ENCODE peak calls at places on chromosome 6, in six cellular contexts. S is GM04504; P is progenitor cell of endocrine pancreas; D is NT2/D1; C is stimulated activated CD4-positive, alpha-beta T cell treated with anti-CD3 and anti-CD28 coated beads, Interleukin-1b, Interleukin-23, amount 100 ng/mL, for 1 hour; Z is NCI-H1417 treated with DMSO at 0.1 percent for 48 hours. Q is an unnamed sample.

GRCh38 chr6:108526739-108527174 is 34.0 kb upstream of the FOXO3 start:
- DNase-seq in S (no peak), P (no peak), D (no peak), C (no peak), Z (no peak), Q (peak)

GRCh38 chr6:147468634-147469033 is 39.9 kb upstream of the SAMD5 start:
- DNase-seq in S (no peak), P (no peak), D (no peak), C (no peak), Z (no peak), Q (no peak)

GRCh38 chr6:90537723-90538407 is 49.0 kb downstream of the MAP3K7 start:
- DNase-seq in S (peak), P (no peak), D (no peak), C (no peak), Z (no peak), Q (no peak)

GRCh38 chr6:7996538-7997225 is 67.5 kb downstream of the BLOC1S5 start:
- DNase-seq in S (no peak), P (no peak), D (no peak), C (no peak), Z (no peak), Q (no peak)

GRCh38 chr6:149035806-149036205 is 281.7 kb upstream of the TAB2 start:
- DNase-seq in S (no peak), P (no peak), D (no peak), C (no peak), Z (no peak), Q (no peak)

GRCh38 chr6:17120019-17120418 is 18.2 kb downstream of the STMND1 start:
- DNase-seq in S (no peak), P (no peak), D (no peak), C (no peak), Z (no peak), Q (no peak)

GRCh38 chr6:169863149-169863525 is 111.7 kb downstream of the ERMARD start:
- DNase-seq in S (no peak), P (no peak), D (no peak), C (no peak), Z (peak), Q (no peak)

GRCh38 chr6:132830236-132830799 is 15.9 kb downstream of the RPS12 start:
- DNase-seq in S (no peak), P (no peak), D (no peak), C (no peak), Z (peak), Q (no peak)

GRCh38 chr6:142485256-142485655 is 183.4 kb downstream of the ADGRG6 start:
- DNase-seq in S (no peak), P (no peak), D (no peak), C (no peak), Z (no peak), Q (no peak)

GRCh38 chr6:28134015-28134414 is 7.7 kb upstream of the ZKSCAN8 start:
- DNase-seq in S (no peak), P (no peak), D (no peak), C (no peak), Z (no peak), Q (no peak)